ENCODE peak calls at places on chromosomes 16 and 17, in four cellular contexts. B is fibroblast of pulmonary artery; S is CD4-positive, alpha-beta T cell; F is WTC11. P is an unnamed sample.

GRCh38 chr17:36851230-36851629 is 86.0 kb upstream of the LHX1 start:
- DNase-seq in B (no peak), S (no peak), F (no peak), P (peak)

GRCh38 chr17:57541472-57542394 is 203.4 kb downstream of the CCDC182 start:
- DNase-seq in B (peak), S (no peak), F (no peak), P (no peak)

GRCh38 chr17:16872836-16873653 is 98.9 kb downstream of the TNFRSF13B start:
- DNase-seq in B (no peak), S (no peak), F (peak), P (peak)

GRCh38 chr17:78875331-78875730 is 27.7 kb downstream of the CEP295NL start:
- DNase-seq in B (no peak), S (no peak), F (no peak), P (no peak)

GRCh38 chr17:61687769-61688168 is 96.8 kb upstream of the NACA2 start:
- DNase-seq in B (no peak), S (no peak), F (no peak), P (no peak)

GRCh38 chr16:70380919-70381603 is 34.4 kb downstream of the DDX19A start:
- DNase-seq in B (peak), S (peak), F (peak), P (peak)

GRCh38 chr17:59627770-59628171 is 8.1 kb downstream of the CLTC start:
- DNase-seq in B (no peak), S (no peak), F (no peak), P (no peak)

GRCh38 chr17:49775546-49776260 is 11.8 kb upstream of the FAM117A start:
- DNase-seq in B (peak), S (no peak), F (no peak), P (no peak)

GRCh38 chr17:40909755-40910154 is 24.7 kb upstream of the KRT20 start:
- DNase-seq in B (peak), S (no peak), F (no peak), P (peak)

GRCh38 chr17:28896884-28897768 is at the start of gene FLOT2:
- DNase-seq in B (peak), S (peak), F (peak), P (peak)

GRCh38 chr16:19382887-19383816 is 34.5 kb upstream of the TMC5 start:
- DNase-seq in B (no peak), S (no peak), F (no peak), P (no peak)

GRCh38 chr17:17304521-17304985 is 1.4 kb downstream of the NT5M start:
- DNase-seq in B (no peak), S (no peak), F (no peak), P (no peak)

GRCh38 chr16:21244798-21245197 is 11.3 kb downstream of the ANKS4B start:
- DNase-seq in B (no peak), S (no peak), F (no peak), P (no peak)

GRCh38 chr16:50802000-50802399 is 60.1 kb downstream of the CYLD start:
- DNase-seq in B (peak), S (no peak), F (no peak), P (no peak)

GRCh38 chr17:69696645-69697044 is 282.1 kb downstream of the MAP2K6 start:
- DNase-seq in B (no peak), S (no peak), F (no peak), P (no peak)

DNA sequence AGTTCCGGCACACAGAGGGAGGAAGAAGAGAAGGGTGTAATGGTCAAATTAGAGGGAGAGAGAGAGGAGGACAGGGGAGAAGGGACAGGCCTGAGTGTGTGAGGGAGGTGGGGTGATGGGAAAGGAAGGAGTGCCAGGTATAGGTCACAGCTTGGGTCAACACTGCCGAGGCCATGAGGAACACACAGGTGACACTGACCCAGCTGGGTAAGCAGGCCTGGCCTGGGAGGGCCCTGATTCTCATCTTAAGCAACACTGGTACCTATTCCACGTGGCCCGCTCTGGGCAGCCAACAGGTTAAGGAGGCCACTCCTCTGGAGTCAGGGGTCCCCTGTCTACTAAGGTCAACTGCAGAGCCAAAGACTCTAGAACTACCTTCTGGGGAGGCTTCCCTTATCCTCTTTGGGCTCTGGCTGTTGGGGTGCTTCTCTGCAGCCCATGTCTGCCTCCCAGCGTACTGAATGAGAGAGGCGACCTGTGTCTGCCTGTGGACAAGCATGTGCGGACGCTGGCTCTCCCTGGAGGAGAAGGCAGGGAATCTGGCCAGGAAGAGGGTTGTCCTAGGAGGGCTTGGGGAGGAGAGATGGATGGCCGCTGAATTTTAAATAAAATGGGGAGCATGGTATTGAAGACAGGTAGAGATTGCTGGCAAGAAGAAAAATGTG is 57.6 kb downstream of the RGS9 start:
- DNase-seq in B (peak), S (no peak), F (peak), P (no peak)
- TF ChIP-seq CTCF in B (no peak), S (no peak), F (no peak), P (no peak)

GRCh38 chr17:83199500-83200201 is 120.2 kb downstream of the METRNL start:
- DNase-seq in B (no peak), S (no peak), F (peak), P (no peak)
- TF ChIP-seq CTCF in B (no peak), S (no peak), F (no peak), P (no peak)

GRCh38 chr16:90026135-90026534 is 6.9 kb upstream of the DBNDD1 start:
- DNase-seq in B (no peak), S (no peak), F (no peak), P (no peak)
- TF ChIP-seq CTCF in B (no peak), S (no peak), F (no peak), P (peak)

GRCh38 chr16:3305109-3306068 is at the start of the genes TIGD7 and ZNF75A:
- DNase-seq in B (peak), S (peak), F (peak), P (peak)
- TF ChIP-seq CTCF in B (no peak), S (no peak), F (no peak), P (no peak)

GRCh38 chr16:30651124-30652004 is 604 bp downstream of the PRR14 start:
- DNase-seq in B (peak), S (peak), F (peak), P (peak)
- TF ChIP-seq CTCF in B (peak), S (peak), F (peak), P (peak)

GRCh38 chr16:4979164-4979563 is 21.0 kb downstream of the SEC14L5 start:
- DNase-seq in B (no peak), S (no peak), F (no peak), P (no peak)
- TF ChIP-seq CTCF in B (no peak), S (no peak), F (no peak), P (no peak)

DNA sequence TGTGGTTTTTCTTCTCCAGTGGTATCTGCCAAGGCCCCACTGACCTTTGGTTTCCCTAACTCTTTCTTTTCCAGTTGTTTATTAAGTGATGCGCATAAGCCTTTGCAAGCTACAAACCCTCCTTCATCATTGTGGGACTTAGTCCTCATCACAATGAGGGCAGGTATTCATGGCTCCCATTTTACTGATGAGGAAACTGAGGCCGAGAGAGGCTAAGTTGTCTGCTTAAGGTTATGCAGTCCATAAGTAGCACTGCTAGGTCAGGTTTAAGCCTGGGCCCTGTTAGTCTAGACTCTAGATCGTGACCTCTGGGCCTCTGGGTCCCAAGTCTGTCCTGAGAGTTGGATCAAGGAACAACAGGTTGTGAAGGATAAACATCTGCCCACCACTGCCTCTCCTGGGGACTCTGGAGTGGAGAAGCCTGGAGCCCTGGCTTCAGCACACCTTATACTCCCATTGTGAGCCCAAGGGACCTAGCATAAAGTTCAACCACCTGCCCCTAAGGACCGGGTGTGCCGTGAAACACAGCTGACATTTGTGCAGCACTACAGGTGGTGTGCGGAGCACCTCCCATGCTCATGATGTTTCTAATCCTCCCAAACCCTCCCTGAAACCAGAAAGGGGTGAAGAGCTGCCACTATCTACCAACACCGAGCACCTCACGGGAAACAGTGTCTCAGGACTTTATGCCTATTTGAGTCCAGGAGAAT is 5.2 kb upstream of the KCNH6 start:
- DNase-seq in B (no peak), S (no peak), F (no peak), P (no peak)
- TF ChIP-seq CTCF in B (no peak), S (no peak), F (no peak), P (no peak)

DNA sequence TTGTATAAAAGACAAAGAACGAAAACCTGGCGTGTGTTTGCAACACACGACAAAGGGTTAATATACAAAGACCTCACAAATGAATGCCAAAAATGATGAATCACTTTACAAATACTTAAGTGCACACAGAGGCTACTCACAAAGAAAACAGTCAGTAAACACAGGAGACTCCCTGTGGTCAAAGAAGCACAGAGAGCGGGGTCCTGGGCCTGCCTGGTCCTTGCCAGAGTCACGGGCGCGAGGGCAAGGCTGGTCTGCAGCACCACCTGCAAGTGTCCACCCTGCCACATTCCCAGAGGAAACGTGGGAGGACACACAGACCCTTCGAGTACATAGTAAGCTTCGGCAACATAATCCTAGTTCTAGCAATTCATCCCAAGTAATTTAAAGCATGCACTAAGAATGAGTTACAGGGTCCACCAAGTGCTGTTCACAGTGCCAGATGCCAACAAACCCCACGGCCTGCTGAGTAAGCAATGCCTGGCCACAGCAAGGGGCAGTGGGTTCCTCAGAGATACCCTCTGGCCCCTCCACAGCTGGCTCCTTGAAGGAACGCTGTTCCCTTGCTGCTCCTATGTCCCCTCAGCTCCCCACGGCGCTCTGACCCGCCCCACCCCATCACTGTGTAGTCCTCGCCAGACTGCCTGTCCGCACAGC is 24.6 kb upstream of the FAAP100 start:
- DNase-seq in B (peak), S (no peak), F (no peak), P (peak)
- TF ChIP-seq CTCF in B (peak), S (no peak), F (no peak), P (no peak)

GRCh38 chr17:11885051-11885450 is 112.2 kb downstream of the ZNF18 start:
- DNase-seq in B (no peak), S (no peak), F (no peak), P (no peak)

GRCh38 chr17:11882716-11883115 is 114.6 kb downstream of the ZNF18 start:
- DNase-seq in B (no peak), S (no peak), F (no peak), P (no peak)

GRCh38 chr17:11874756-11875155 is 122.5 kb downstream of the ZNF18 start:
- DNase-seq in B (no peak), S (no peak), F (no peak), P (no peak)

DNA sequence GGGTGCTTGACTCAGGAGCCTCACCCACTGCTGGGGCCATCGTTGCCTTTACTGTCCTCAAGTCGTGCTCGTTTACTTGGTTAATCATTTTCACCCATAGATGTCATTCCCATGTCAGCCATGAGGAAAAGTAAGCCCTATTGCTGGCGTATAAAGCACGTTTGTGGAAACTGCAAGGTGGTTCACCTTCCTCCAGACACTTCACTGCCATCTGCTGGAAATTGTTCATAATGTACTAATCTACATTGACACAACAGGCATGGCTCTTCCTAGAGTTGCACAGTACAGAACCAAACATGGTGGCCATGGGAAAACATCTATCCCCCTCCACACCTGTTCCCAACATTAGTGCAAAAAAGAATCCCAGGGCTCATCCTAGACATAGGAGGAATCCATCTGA is 116.6 kb downstream of the ZNF18 start:
- DNase-seq in B (no peak), S (no peak), F (no peak), P (peak)
- TF ChIP-seq CTCF in B (no peak), S (no peak), F (no peak), P (peak)

GRCh38 chr17:71472809-71473789 is 647.7 kb upstream of the SOX9 start:
- DNase-seq in B (peak), S (no peak), F (peak), P (peak)
- TF ChIP-seq CTCF in B (peak), S (no peak), F (peak), P (peak)

P was measured in bronchial epithelial cell.